ENCODE peak calls at places on chromosomes 7 and 10, in six cellular contexts. L, R, C, T, H and Q are unnamed samples.

GRCh38 chr7:18952846-18953245 is 164.6 kb downstream of the TWIST1 start:
- DNase-seq in L (no peak), R (no peak), C (no peak), T (no peak), H (no peak), Q (no peak)

GRCh38 chr7:38973760-38974159 is 3.9 kb upstream of the POU6F2 start:
- DNase-seq in L (no peak), R (no peak), C (no peak), T (no peak), H (no peak), Q (no peak)

GRCh38 chr7:27185013-27185707 is at the start of gene HOXA11:
- DNase-seq in L (no peak), R (peak), C (peak), T (peak), H (no peak), Q (no peak)

GRCh38 chr10:22086730-22087364 is 83.3 kb upstream of the DNAJC1 start:
- DNase-seq in L (peak), R (peak), C (peak), T (peak), H (no peak), Q (peak)

GRCh38 chr10:131981429-131982184 is at the start of gene BNIP3:
- DNase-seq in L (peak), R (peak), C (peak), T (peak), H (peak), Q (peak)

GRCh38 chr10:31399631-31400030 is 80.6 kb downstream of the ZEB1 start:
- DNase-seq in L (no peak), R (no peak), C (peak), T (no peak), H (no peak), Q (no peak)

GRCh38 chr10:26839966-26840627 is 20.7 kb downstream of the ABI1 start:
- DNase-seq in L (peak), R (no peak), C (no peak), T (no peak), H (no peak), Q (no peak)

GRCh38 chr10:121525276-121526039 is 72.8 kb downstream of the FGFR2 start:
- DNase-seq in L (no peak), R (no peak), C (no peak), T (peak), H (no peak), Q (no peak)

GRCh38 chr10:62467509-62467908 is 93.3 kb downstream of the ZNF365 start:
- DNase-seq in L (no peak), R (no peak), C (no peak), T (no peak), H (no peak), Q (no peak)

GRCh38 chr10:17273403-17273802 is 45.4 kb downstream of the VIM start:
- DNase-seq in L (no peak), R (no peak), C (peak), T (no peak), H (no peak), Q (no peak)

GRCh38 chr7:71637578-71637977 is 505.6 kb downstream of the GALNT17 start:
- DNase-seq in L (no peak), R (peak), C (peak), T (no peak), H (no peak), Q (no peak)

GRCh38 chr7:74475243-74475986 is 21.7 kb downstream of the GTF2IRD1 start:
- DNase-seq in L (no peak), R (no peak), C (no peak), T (no peak), H (no peak), Q (no peak)

GRCh38 chr10:102593804-102594079 is 50.5 kb upstream of the TRIM8 start:
- DNase-seq in L (no peak), R (no peak), C (no peak), T (no peak), H (no peak), Q (no peak)

GRCh38 chr10:116444527-116445142 is 17.0 kb downstream of the PNLIPRP3 start:
- DNase-seq in L (peak), R (peak), C (peak), T (peak), H (no peak), Q (peak)

GRCh38 chr7:155953501-155953778 is 141.2 kb upstream of the SHH start:
- DNase-seq in L (no peak), R (no peak), C (no peak), T (no peak), H (no peak), Q (no peak)

GRCh38 chr10:5488272-5489161 is 10.9 kb downstream of the CALML5 start:
- DNase-seq in L (no peak), R (no peak), C (no peak), T (no peak), H (no peak), Q (no peak)

GRCh38 chr7:112411186-112411795 is 39.0 kb upstream of the IFRD1 start:
- DNase-seq in L (no peak), R (peak), C (peak), T (no peak), H (no peak), Q (peak)

GRCh38 chr10:60187691-60188090 is 202.0 kb downstream of the ANK3 start:
- DNase-seq in L (no peak), R (no peak), C (no peak), T (no peak), H (no peak), Q (no peak)

GRCh38 chr7:144038887-144039286 is 9.9 kb upstream of the OR2A5 start:
- DNase-seq in L (no peak), R (no peak), C (no peak), T (no peak), H (no peak), Q (no peak)

GRCh38 chr7:140060243-140060630 is 2.5 kb downstream of the PARP12 start:
- DNase-seq in L (no peak), R (no peak), C (no peak), T (no peak), H (no peak), Q (no peak)

GRCh38 chr10:63707254-63707910 is 186.2 kb downstream of the REEP3 start:
- DNase-seq in L (peak), R (no peak), C (peak), T (no peak), H (no peak), Q (no peak)

GRCh38 chr7:110590415-110590814 is 500.5 kb upstream of the LRRN3 start:
- DNase-seq in L (no peak), R (no peak), C (no peak), T (no peak), H (no peak), Q (no peak)

GRCh38 chr7:47479821-47480575 is 101.9 kb downstream of the TNS3 start:
- DNase-seq in L (no peak), R (no peak), C (no peak), T (no peak), H (no peak), Q (no peak)
- TF ChIP-seq CTCF in L (no peak), R (no peak), C (no peak), T (no peak), H (no peak), Q (no peak)

GRCh38 chr10:84608126-84608525 is 279.7 kb downstream of the CCSER2 start:
- DNase-seq in L (no peak), R (no peak), C (no peak), T (no peak), H (no peak), Q (no peak)

GRCh38 chr10:84607523-84607922 is 279.1 kb downstream of the CCSER2 start:
- DNase-seq in L (no peak), R (no peak), C (no peak), T (peak), H (no peak), Q (no peak)

GRCh38 chr10:84613336-84614021 is 285.1 kb downstream of the CCSER2 start:
- DNase-seq in L (no peak), R (peak), C (peak), T (peak), H (no peak), Q (peak)
- TF ChIP-seq CTCF in L (peak), R (peak), C (no peak), T (peak), H (no peak), Q (peak)

GRCh38 chr10:104130041-104130440 is 8.1 kb downstream of the SFR1 start:
- DNase-seq in L (no peak), R (no peak), C (no peak), T (no peak), H (no peak), Q (no peak)

GRCh38 chr10:104123397-104123796 is 1.4 kb downstream of the SFR1 start:
- DNase-seq in L (no peak), R (no peak), C (peak), T (no peak), H (no peak), Q (no peak)

GRCh38 chr10:104128214-104128613 is 6.2 kb downstream of the SFR1 start:
- DNase-seq in L (no peak), R (no peak), C (no peak), T (no peak), H (no peak), Q (no peak)

GRCh38 chr10:104122273-104123107 is 519 bp downstream of the SFR1 start:
- DNase-seq in L (no peak), R (no peak), C (peak), T (no peak), H (no peak), Q (no peak)

DNA sequence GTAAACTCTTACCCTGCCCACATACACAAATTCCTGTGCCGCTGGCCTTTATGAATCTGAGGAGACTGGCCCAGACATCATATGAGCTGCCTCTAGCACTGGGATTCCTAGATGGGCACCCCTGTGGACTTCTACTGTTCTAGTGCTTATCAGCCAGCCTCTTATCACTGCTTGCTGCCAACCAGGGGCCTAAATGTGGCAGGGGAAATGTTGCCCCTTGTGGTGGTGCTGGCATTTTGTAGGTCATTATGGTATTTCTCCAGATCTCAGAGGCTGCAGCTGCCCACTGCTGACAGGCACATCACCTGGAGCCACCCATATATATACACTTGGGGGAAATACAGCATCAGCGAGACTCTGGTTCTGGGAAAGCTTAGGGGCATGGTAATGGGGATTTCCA is 5.4 kb downstream of the SFR1 start:
- DNase-seq in L (no peak), R (no peak), C (no peak), T (peak), H (no peak), Q (peak)
- TF ChIP-seq CTCF in L (peak), R (peak), C (peak), T (peak), H (no peak), Q (peak)

GRCh38 chr10:84599254-84599653 is 270.9 kb downstream of the CCSER2 start:
- DNase-seq in L (no peak), R (no peak), C (no peak), T (no peak), H (no peak), Q (no peak)
- TF ChIP-seq CTCF in L (no peak), R (no peak), C (no peak), T (no peak), H (no peak), Q (peak)

DNA sequence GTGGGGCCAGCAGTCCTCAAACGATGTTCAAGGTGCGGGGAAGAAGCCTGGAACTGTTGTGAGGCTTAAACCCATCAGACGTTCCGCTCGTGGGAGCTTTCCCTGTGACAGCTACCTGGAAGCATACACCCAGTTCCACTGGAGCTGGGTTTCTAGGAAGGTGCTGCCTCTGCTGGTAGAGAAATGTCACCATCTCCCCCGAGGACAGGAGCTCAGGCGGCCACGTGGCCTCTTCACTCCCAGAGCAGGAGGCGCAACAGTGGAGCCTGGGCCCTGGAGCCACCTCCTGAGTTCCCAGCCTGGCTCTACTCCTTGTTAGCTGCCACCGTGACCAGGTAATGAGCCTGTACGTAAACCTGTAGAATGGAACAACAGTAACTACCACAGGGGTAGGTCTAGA is 156.1 kb downstream of the ADARB2 start:
- DNase-seq in L (no peak), R (no peak), C (no peak), T (no peak), H (no peak), Q (no peak)
- TF ChIP-seq CTCF in L (no peak), R (no peak), C (no peak), T (no peak), H (no peak), Q (no peak)

DNA sequence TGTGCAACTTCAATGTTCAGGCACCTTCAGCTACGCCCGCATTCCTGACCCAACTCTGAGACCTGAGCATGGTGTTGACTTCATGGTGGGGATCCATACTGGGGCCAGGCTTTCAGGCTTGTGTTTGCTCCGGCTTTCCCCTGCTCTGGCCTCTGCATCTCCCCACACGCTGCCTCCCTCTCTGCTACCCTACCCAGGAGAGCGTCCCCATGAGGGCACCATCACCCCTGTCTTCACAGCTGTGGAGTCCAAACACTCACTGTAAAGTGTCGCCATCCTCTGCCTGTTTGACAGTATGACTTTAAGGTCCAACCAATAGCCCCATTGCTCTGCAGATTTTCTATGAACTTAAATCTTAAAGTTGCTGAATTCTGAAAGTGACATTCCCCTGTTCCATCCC is 199.0 kb upstream of the GRB10 start:
- DNase-seq in L (no peak), R (no peak), C (no peak), T (no peak), H (no peak), Q (no peak)
- TF ChIP-seq CTCF in L (no peak), R (no peak), C (no peak), T (no peak), H (no peak), Q (no peak)

DNA sequence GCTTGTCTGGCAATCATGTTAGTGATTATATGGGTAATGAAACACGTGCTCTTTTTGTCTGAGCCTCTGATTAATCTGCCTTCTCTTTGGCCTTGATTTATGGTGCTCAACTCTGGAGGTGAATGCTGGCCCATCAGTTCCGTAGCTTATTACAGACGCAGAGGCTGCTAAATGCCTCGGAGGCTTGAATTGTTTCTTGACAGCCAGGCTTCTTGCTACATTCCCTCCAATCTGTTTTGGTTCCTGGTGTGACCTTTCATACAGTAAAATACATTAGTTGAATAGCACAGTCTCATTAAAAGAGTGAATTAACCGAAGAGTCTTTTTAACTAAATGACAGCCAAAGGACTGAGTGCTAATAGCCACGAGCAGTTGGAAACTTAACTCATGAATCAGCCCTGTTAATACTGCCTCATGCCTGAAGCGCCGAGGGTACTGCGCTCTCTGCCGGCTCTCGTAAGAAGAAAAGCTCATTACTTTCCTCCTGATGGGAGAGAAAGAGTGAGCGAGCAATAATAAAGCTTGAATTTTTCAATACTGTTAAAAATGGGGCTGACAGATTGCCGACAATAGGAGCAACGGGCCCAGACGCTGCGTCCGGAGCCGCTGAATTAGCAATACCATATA is 236.4 kb upstream of the GPR26 start:
- DNase-seq in L (no peak), R (no peak), C (no peak), T (no peak), H (no peak), Q (peak)
- TF ChIP-seq CTCF in L (no peak), R (no peak), C (no peak), T (no peak), H (no peak), Q (peak)

GRCh38 chr7:47447621-47448349 is 134.1 kb downstream of the TNS3 start:
- DNase-seq in L (no peak), R (no peak), C (no peak), T (no peak), H (no peak), Q (no peak)

GRCh38 chr7:47446871-47447466 is 134.9 kb downstream of the TNS3 start:
- DNase-seq in L (no peak), R (no peak), C (no peak), T (no peak), H (no peak), Q (no peak)

GRCh38 chr7:47441796-47442744 is 139.8 kb downstream of the TNS3 start:
- DNase-seq in L (no peak), R (no peak), C (peak), T (no peak), H (no peak), Q (no peak)

GRCh38 chr7:47443049-47443448 is 138.9 kb downstream of the TNS3 start:
- DNase-seq in L (no peak), R (no peak), C (no peak), T (no peak), H (no peak), Q (no peak)

DNA sequence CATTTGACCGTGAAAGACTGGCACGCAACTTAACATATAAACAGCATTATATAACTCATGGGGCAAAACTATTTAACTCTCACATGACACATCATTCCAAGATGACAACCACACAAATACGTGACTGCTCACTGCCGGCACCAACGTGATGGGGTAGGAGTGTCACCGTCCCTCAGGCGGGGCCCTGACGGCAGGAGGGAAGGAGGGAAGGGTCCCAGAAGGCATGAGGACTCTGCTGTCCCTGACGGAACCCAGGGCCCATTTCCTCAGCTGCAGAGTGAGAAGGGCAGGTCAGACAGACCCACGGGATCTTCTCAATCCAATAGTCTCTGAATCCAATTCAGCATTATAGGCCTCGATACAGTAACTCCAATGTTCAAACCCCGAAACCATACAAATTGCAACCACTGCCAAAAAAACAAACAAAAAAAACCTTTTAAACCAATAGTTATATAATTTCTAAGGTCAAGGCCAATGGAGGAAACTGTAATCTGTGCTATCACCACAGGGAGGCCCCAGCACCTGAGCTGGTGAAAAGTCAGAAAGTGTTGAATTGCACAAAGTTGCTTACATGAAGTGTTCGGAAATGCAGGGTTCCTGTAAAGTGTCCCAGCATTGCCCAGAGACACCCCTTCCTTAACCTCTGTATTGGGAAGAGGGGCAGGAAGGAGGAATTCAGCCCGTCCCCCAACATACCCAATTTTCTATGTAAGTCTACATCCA is 137.4 kb downstream of the TNS3 start:
- DNase-seq in L (no peak), R (no peak), C (peak), T (no peak), H (no peak), Q (no peak)
- TF ChIP-seq CTCF in L (peak), R (peak), C (peak), T (peak), H (no peak), Q (peak)

GRCh38 chr10:79274279-79275104 is 72.8 kb upstream of the PPIF start:
- DNase-seq in L (no peak), R (peak), C (peak), T (no peak), H (no peak), Q (peak)
- TF ChIP-seq CTCF in L (no peak), R (no peak), C (no peak), T (no peak), H (no peak), Q (no peak)